ENCODE peak calls at places on chromosome X, in six cellular contexts. Q, T, F, A, K and C are unnamed samples.
A peak's percentile ranks its signal among the peaks of the same experiment; 100 is the strongest.

GRCh38 chrX:48786341-48786800 is at the start of gene GATA1:
- DNase-seq in Q (no peak), T (no peak), F (no peak), A (no peak), K (no peak), C (no peak)

GRCh38 chrX:109614951-109615350 is 10.0 kb downstream of the KCNE5 start:
- DNase-seq in Q (no peak), T (no peak), F (no peak), A (no peak), K (no peak), C (no peak)

GRCh38 chrX:136802515-136802914 is 21.8 kb upstream of the ARHGEF6 start:
- DNase-seq in Q (no peak), T (no peak), F (no peak), A (no peak), K (no peak), C (no peak)

GRCh38 chrX:151871244-151871643 is 41.4 kb upstream of the MAGEA4 start:
- DNase-seq in Q (no peak), T (peak; percentile 94), F (peak; percentile 36), A (no peak), K (peak; percentile 89), C (peak; percentile 70)

GRCh38 chrX:119729408-119730201 is 28.8 kb upstream of the SOWAHD start:
- DNase-seq in Q (peak; percentile 45), T (peak; percentile 73), F (peak; percentile 70), A (no peak), K (peak; percentile 80), C (peak; percentile 28)

GRCh38 chrX:78383594-78383993 is 56.2 kb upstream of the CYSLTR1 start:
- DNase-seq in Q (no peak), T (no peak), F (no peak), A (no peak), K (no peak), C (no peak)

GRCh38 chrX:15143825-15144121 is 126.1 kb downstream of the ASB9 start:
- DNase-seq in Q (no peak), T (no peak), F (no peak), A (no peak), K (no peak), C (no peak)

GRCh38 chrX:23822397-23822796 is 39.4 kb downstream of the SAT1 start:
- DNase-seq in Q (no peak), T (no peak), F (no peak), A (no peak), K (no peak), C (no peak)

GRCh38 chrX:1427756-1428155 is 25.0 kb downstream of the ASMTL start:
- DNase-seq in Q (no peak), T (no peak), F (no peak), A (no peak), K (no peak), C (no peak)

GRCh38 chrX:119757979-119758681 is at the start of gene SOWAHD:
- DNase-seq in Q (no peak), T (peak; percentile 48), F (peak; percentile 3), A (no peak), K (no peak), C (peak; percentile 20)

GRCh38 chrX:82208976-82209375 is 1007.1 kb downstream of the SH3BGRL start:
- DNase-seq in Q (no peak), T (no peak), F (no peak), A (no peak), K (no peak), C (no peak)

GRCh38 chrX:45622538-45622937 is 421.9 kb upstream of the DIPK2B start:
- DNase-seq in Q (no peak), T (peak; percentile 0), F (peak; percentile 10), A (no peak), K (no peak), C (no peak)

GRCh38 chrX:114584983-114585842 is 1.3 kb downstream of the HTR2C start:
- DNase-seq in Q (no peak), T (no peak), F (no peak), A (no peak), K (no peak), C (no peak)

GRCh38 chrX:24294619-24295018 is 19.2 kb downstream of the SUPT20HL2 start:
- DNase-seq in Q (no peak), T (peak; percentile 24), F (peak; percentile 39), A (no peak), K (peak; percentile 58), C (no peak)

GRCh38 chrX:106894978-106895452 is 8.1 kb downstream of the RIPPLY1 start:
- DNase-seq in Q (no peak), T (peak; percentile 87), F (peak; percentile 73), A (no peak), K (peak; percentile 72), C (peak; percentile 42)

GRCh38 chrX:24577091-24577490 is 70.1 kb downstream of the PCYT1B start:
- DNase-seq in Q (no peak), T (no peak), F (no peak), A (no peak), K (no peak), C (no peak)

GRCh38 chrX:98956014-98956413 is 1454.1 kb downstream of the PCDH19 start:
- DNase-seq in Q (no peak), T (no peak), F (no peak), A (no peak), K (no peak), C (no peak)

GRCh38 chrX:83966347-83966746 is 105.4 kb downstream of the CYLC1 start:
- DNase-seq in Q (no peak), T (no peak), F (no peak), A (no peak), K (no peak), C (no peak)

GRCh38 chrX:153499876-153500275 is 5.1 kb downstream of the BGN start:
- DNase-seq in Q (no peak), T (no peak), F (no peak), A (peak; percentile 68), K (no peak), C (no peak)

GRCh38 chrX:133248177-133248576 is 30.0 kb upstream of the TFDP3 start:
- DNase-seq in Q (no peak), T (no peak), F (no peak), A (no peak), K (no peak), C (no peak)

GRCh38 chrX:129754266-129755024 is 15.7 kb downstream of the XPNPEP2 start:
- DNase-seq in Q (no peak), T (no peak), F (peak; percentile 22), A (no peak), K (no peak), C (no peak)

GRCh38 chrX:3697701-3698279 is 15.7 kb downstream of the PRKX start:
- DNase-seq in Q (no peak), T (peak; percentile 89), F (peak; percentile 64), A (peak; percentile 59), K (peak; percentile 52), C (no peak)

GRCh38 chrX:75522565-75523411 is at the start of gene ZDHHC15:
- DNase-seq in Q (no peak), T (no peak), F (peak; percentile 1), A (peak; percentile 50), K (peak; percentile 0), C (peak; percentile 1)

GRCh38 chrX:70509078-70509477 is 64.4 kb downstream of the DLG3 start:
- DNase-seq in Q (no peak), T (no peak), F (no peak), A (no peak), K (no peak), C (no peak)

GRCh38 chrX:38036471-38036870 is 30.1 kb downstream of the SYTL5 start:
- DNase-seq in Q (no peak), T (no peak), F (no peak), A (no peak), K (no peak), C (no peak)